ENCODE peak calls at places on chromosome 9, in nine cellular contexts. U, S, O, Q, X, H, P, T and K are unnamed samples.

GRCh38 chr9:123615381-123615780 is 259.4 kb downstream of the CRB2 start:
- DNase-seq in U (no peak), S (no peak), O (no peak), Q (no peak), X (no peak), H (no peak), P (no peak), T (no peak), K (no peak)

GRCh38 chr9:99858087-99858486 is 36.4 kb downstream of the NR4A3 start:
- DNase-seq in U (no peak), S (no peak), O (no peak), Q (no peak), X (no peak), H (no peak), P (no peak), T (no peak), K (no peak)

GRCh38 chr9:82599550-82599949 is 463.4 kb downstream of the RASEF start:
- DNase-seq in U (no peak), S (no peak), O (no peak), Q (no peak), X (no peak), H (no peak), P (no peak), T (no peak), K (no peak)

GRCh38 chr9:79387091-79387490 is 184.7 kb upstream of the TLE4 start:
- DNase-seq in U (no peak), S (no peak), O (no peak), Q (no peak), X (no peak), H (no peak), P (no peak), T (no peak), K (no peak)

GRCh38 chr9:136052991-136053756 is 41.9 kb downstream of the NACC2 start:
- DNase-seq in U (peak; percentile 67), S (no peak), O (no peak), Q (no peak), X (peak; percentile 50), H (peak; percentile 56), P (no peak), T (no peak), K (no peak)

GRCh38 chr9:1979815-1980367 is 35.3 kb upstream of the SMARCA2 start:
- DNase-seq in U (no peak), S (no peak), O (no peak), Q (no peak), X (no peak), H (no peak), P (no peak), T (peak; percentile 12), K (peak; percentile 36)

GRCh38 chr9:127128341-127129072 is 6.1 kb upstream of the ANGPTL2 start:
- DNase-seq in U (peak; percentile 91), S (no peak), O (no peak), Q (no peak), X (no peak), H (no peak), P (no peak), T (peak; percentile 63), K (peak; percentile 56)

GRCh38 chr9:101705135-101705661 is 33.2 kb downstream of the GRIN3A start:
- DNase-seq in U (no peak), S (no peak), O (no peak), Q (no peak), X (no peak), H (peak; percentile 70), P (peak; percentile 38), T (peak; percentile 24), K (peak; percentile 16)

GRCh38 chr9:127278372-127278771 is 13.8 kb downstream of the GARNL3 start:
- DNase-seq in U (no peak), S (no peak), O (no peak), Q (no peak), X (no peak), H (no peak), P (no peak), T (no peak), K (no peak)

GRCh38 chr9:114894801-114895433 is 35.5 kb downstream of the TNFSF8 start:
- DNase-seq in U (no peak), S (no peak), O (peak; percentile 89), Q (no peak), X (no peak), H (no peak), P (peak; percentile 85), T (no peak), K (no peak)

GRCh38 chr9:69030851-69031645 is 4.5 kb upstream of the FXN start:
- DNase-seq in U (no peak), S (no peak), O (no peak), Q (no peak), X (no peak), H (no peak), P (no peak), T (no peak), K (no peak)

GRCh38 chr9:20553750-20554149 is 68.5 kb downstream of the MLLT3 start:
- DNase-seq in U (no peak), S (no peak), O (no peak), Q (no peak), X (no peak), H (no peak), P (no peak), T (no peak), K (no peak)

GRCh38 chr9:107484117-107484723 is 5.3 kb downstream of the KLF4 start:
- DNase-seq in U (no peak), S (peak; percentile 56), O (no peak), Q (no peak), X (peak; percentile 52), H (no peak), P (peak; percentile 84), T (peak; percentile 60), K (peak; percentile 41)

GRCh38 chr9:126666155-126666803 is 52.6 kb downstream of the LMX1B start:
- DNase-seq in U (no peak), S (peak; percentile 23), O (no peak), Q (no peak), X (no peak), H (no peak), P (no peak), T (no peak), K (no peak)

DNA sequence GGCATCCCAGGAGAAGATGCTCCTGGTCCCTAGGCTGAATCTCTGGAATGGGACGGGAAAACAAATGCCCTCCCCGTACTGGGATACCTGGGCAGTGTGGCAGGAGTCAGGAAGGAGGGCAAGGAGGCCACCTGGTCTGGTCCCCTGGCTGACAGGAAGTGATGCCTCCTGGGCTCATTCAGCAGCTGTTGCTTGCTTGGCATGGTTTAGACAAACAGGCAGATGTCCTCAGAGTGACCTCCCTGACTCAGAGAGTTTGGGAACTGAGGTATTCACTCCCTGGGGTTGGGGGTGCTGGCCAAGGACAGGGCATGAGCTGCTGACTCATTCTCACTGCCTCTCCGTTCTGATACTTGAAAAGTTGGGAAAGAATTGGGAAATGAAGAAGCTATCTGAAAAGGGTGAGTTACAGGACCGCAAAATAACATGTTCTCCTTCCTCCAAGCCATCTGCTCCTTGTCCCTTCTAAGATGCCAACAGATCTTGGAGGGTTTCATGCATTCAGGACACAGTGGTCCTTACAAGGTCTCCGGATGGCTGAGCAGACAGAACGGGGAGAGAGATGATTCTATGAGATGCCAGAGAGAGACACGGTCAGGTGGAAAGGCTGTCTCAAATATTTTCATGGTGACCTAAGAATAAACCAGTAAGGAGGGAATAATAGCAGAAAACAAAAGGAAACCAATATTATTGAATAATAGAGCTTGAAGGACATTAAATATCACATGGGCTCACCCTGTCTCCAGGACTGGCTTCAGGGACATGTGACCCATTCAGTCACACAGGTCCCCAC is 534.5 kb downstream of the BNC2 start:
- DNase-seq in U (peak; percentile 93), S (no peak), O (peak; percentile 94), Q (no peak), X (peak; percentile 28), H (no peak), P (peak; percentile 97), T (peak; percentile 81), K (peak; percentile 87)
- H3K4me1 ChIP-seq in U (peaks cover 9% of the 10 kb centered on the region), S (no peaks in the 10 kb centered on the region), O (peaks cover 6% of the 10 kb centered on the region), Q (peaks cover 3% of the 10 kb centered on the region), X (peaks cover 7% of the 10 kb centered on the region), H (no peaks in the 10 kb centered on the region), P (peaks cover 38% of the 10 kb centered on the region), T (no peaks in the 10 kb centered on the region), K (peaks cover 17% of the 10 kb centered on the region)

DNA sequence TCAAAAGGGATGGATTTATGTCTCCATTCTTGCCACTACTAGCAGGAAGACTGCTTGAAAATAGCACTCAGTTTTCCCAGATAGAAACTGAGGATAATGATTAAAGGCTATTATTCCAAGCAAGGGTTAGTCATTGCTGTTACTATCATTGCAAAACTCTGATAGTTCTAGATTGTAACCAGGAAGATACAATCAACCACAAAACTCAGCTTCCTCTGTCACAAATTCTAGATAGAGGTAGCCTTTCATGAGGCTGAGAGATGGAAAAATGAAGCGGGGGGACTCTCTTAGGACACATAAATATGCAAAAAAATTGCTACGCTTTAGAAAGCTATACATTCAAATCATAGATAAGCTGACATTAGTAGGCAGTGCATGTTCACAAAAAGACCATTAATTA is 3.1 kb downstream of the ANXA1 start:
- DNase-seq in U (no peak), S (no peak), O (no peak), Q (no peak), X (no peak), H (no peak), P (no peak), T (no peak), K (no peak)
- TF ChIP-seq EP300 in U (no peak), S (no peak), O (no peak), Q (no peak), X (no peak), H (no peak), P (no peak), T (no peak), K (no peak)

GRCh38 chr9:125121156-125121555 is 22.2 kb downstream of the SCAI start:
- DNase-seq in U (no peak), S (no peak), O (no peak), Q (no peak), X (no peak), H (no peak), P (no peak), T (no peak), K (no peak)

GRCh38 chr9:125125523-125125922 is 17.8 kb downstream of the SCAI start:
- DNase-seq in U (no peak), S (no peak), O (peak; percentile 17), Q (no peak), X (no peak), H (peak; percentile 30), P (no peak), T (no peak), K (no peak)

DNA sequence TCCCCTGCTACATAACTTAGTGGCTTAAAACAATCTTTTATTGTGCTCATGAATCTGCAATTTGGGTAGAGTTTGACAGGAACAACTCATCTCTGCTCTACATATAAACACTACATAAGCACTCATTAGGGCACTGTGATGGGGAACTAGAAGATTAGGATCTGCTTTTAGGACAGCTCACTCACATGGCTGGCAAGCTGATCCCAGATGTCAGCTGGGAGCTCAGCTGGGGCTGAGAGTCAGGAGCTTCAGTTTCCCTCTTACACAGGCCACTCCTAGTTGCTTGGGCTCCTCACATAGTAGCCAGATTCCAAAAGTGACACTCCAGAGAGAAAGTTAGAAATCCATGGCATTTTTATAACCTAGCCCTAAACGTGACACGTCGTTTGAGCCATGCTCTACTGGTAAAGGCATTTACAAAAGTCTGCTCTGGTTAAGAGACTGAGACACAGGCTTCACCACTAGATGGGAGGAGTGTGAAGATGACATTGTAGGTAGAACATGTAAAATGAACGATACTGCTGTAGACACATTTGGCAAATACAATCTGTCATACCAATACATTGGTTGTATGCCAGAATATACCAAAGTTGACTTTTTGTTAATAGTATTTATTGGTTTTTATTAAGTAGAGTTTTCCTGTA is 23.6 kb downstream of the SCAI start:
- DNase-seq in U (no peak), S (peak; percentile 44), O (peak; percentile 74), Q (no peak), X (peak; percentile 64), H (no peak), P (no peak), T (no peak), K (no peak)
- TF ChIP-seq CTCF in U (no peak), S (peak; percentile 44), O (no peak), Q (no peak), X (peak; percentile 41), H (no peak), P (no peak), T (no peak), K (no peak)

GRCh38 chr9:98201749-98202148 is 9.3 kb upstream of the CORO2A start:
- DNase-seq in U (no peak), S (no peak), O (no peak), Q (no peak), X (no peak), H (no peak), P (no peak), T (no peak), K (no peak)
- H3K4me1 ChIP-seq in U (no peaks in the 10 kb centered on the region), S (peaks cover 29% of the 10 kb centered on the region), O (peaks cover 10% of the 10 kb centered on the region), Q (peaks cover 9% of the 10 kb centered on the region), X (no peaks in the 10 kb centered on the region), H (peaks cover 9% of the 10 kb centered on the region), P (peaks cover 3% of the 10 kb centered on the region), T (no peaks in the 10 kb centered on the region), K (no peaks in the 10 kb centered on the region)